ENCODE peak calls at places on chromosomes 1 and 21, in six cellular contexts. K is GM12878, G is A549, I is K562, A is SK-N-SH, O is HepG2. L is an unnamed sample.

GRCh38 chr1:211420389-211420788 is 71.6 kb downstream of the RD3 start:
- DNase-seq in K (no peak), G (no peak), I (no peak), A (no peak), O (no peak), L (peak)

GRCh38 chr1:15808955-15809354 is 1.5 kb upstream of the UQCRHL start:
- DNase-seq in K (no peak), G (no peak), I (peak), A (no peak), O (peak), L (no peak)

GRCh38 chr1:228228601-228229074 is 20.8 kb downstream of the OBSCN start:
- DNase-seq in K (no peak), G (peak), I (no peak), A (no peak), O (peak), L (peak)

GRCh38 chr1:46215504-46215903 is 12.4 kb downstream of the LURAP1 start:
- DNase-seq in K (no peak), G (no peak), I (no peak), A (no peak), O (no peak), L (no peak)

GRCh38 chr21:37548521-37548981 is 182.0 kb downstream of the DYRK1A start:
- DNase-seq in K (no peak), G (no peak), I (no peak), A (no peak), O (no peak), L (no peak)

GRCh38 chr1:205014772-205015171 is 28.2 kb upstream of the CNTN2 start:
- DNase-seq in K (no peak), G (no peak), I (no peak), A (no peak), O (no peak), L (no peak)

GRCh38 chr1:34985063-34985770 is at the start of gene TMEM35B:
- DNase-seq in K (no peak), G (peak), I (peak), A (peak), O (peak), L (peak)

GRCh38 chr21:14482165-14482564 is 64.0 kb downstream of the SAMSN1 start:
- DNase-seq in K (no peak), G (no peak), I (no peak), A (no peak), O (no peak), L (no peak)

GRCh38 chr21:38646213-38646837 is 148.0 kb upstream of the ERG start:
- DNase-seq in K (no peak), G (no peak), I (no peak), A (no peak), O (no peak), L (peak)

GRCh38 chr1:231214918-231215675 is 25.9 kb upstream of the GNPAT start:
- DNase-seq in K (no peak), G (no peak), I (no peak), A (no peak), O (no peak), L (no peak)

GRCh38 chr1:180912801-180913616 is at the start of gene KIAA1614:
- DNase-seq in K (no peak), G (no peak), I (no peak), A (peak), O (no peak), L (peak)

GRCh38 chr1:202348005-202348508 is 442 bp upstream of the PPP1R12B start:
- DNase-seq in K (no peak), G (no peak), I (no peak), A (no peak), O (no peak), L (no peak)

GRCh38 chr1:202343652-202344349 is 2.1 kb upstream of the UBE2T start:
- DNase-seq in K (no peak), G (peak), I (peak), A (peak), O (peak), L (peak)

GRCh38 chr1:202348509-202349262 is at the start of gene PPP1R12B:
- DNase-seq in K (peak), G (peak), I (peak), A (peak), O (peak), L (peak)

GRCh38 chr1:202351725-202352124 is 3.2 kb downstream of the PPP1R12B start:
- DNase-seq in K (no peak), G (no peak), I (no peak), A (no peak), O (no peak), L (peak)

DNA sequence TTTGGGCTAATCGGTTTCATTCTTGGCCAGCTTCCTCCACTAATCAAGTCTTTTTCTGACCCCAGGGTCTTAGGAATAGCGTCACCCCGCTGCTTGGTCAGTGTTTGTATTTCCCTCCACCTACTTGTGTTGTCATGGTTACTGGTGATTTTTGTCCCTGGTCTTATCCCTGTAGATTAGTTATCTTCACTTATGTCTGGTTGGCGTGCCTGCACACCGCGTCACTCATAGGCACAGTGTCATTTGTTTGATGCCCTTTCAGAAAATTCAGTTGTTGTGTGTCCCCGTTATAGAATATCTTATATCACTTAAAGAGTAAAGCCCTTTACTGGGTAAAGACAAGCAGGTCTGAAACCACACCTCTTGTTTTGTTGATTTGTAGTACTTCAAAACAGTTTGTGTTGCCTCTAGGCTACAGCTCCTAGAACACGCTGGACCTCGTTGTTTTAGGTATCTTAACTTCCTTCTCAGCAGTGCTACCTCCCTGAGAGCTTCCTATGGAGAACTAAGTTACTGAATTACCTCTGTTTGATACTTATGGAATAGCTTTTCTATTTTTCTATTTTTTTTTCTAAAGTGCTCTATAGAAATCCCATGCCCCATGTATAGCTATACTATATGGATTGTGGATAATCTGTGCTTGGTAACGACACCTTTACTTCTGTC is 897 bp downstream of the PPP1R12B start:
- DNase-seq in K (no peak), G (no peak), I (peak), A (peak), O (peak), L (peak)
- TF ChIP-seq SMC3 in K (no peak), G (no peak), I (no peak), A (no peak), O (no peak), L (no peak)

GRCh38 chr1:194296201-194296600 is 1109.8 kb upstream of the B3GALT2 start:
- DNase-seq in K (no peak), G (no peak), I (no peak), A (no peak), O (no peak), L (peak)

GRCh38 chr1:194300776-194301175 is 1114.4 kb upstream of the B3GALT2 start:
- DNase-seq in K (no peak), G (no peak), I (no peak), A (no peak), O (no peak), L (no peak)

GRCh38 chr1:194297100-194297499 is 1110.7 kb upstream of the B3GALT2 start:
- DNase-seq in K (no peak), G (no peak), I (no peak), A (no peak), O (no peak), L (no peak)

GRCh38 chr1:194297999-194298598 is 1111.7 kb upstream of the B3GALT2 start:
- DNase-seq in K (no peak), G (no peak), I (no peak), A (no peak), O (no peak), L (peak)

GRCh38 chr1:194300340-194300739 is 1113.9 kb upstream of the B3GALT2 start:
- DNase-seq in K (no peak), G (no peak), I (no peak), A (no peak), O (no peak), L (peak)
- TF ChIP-seq SMC3 in K (no peak), G (no peak), I (no peak), A (no peak), O (no peak), L (no peak)

DNA sequence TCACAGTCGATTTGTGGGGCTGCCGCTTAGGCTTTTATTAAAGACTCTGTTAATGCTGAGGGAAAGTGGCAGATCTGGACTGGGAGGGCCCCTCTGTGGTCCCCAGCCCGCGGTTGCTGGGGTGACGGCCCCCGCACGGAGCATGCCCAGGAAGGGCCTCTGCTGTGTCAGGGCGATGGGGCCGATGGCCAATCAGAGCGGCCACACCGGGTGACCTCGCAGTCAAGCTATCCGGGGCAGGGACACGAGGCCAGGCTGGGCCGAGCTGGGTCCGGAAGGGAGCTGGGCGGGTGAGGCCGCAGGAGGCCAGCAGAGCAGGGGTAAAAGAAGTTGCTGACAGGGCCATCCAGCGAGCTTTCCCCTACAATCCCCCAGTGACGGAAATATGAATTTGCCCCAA is 145.1 kb downstream of the CASZ1 start:
- DNase-seq in K (no peak), G (no peak), I (peak), A (no peak), O (peak), L (peak)
- TF ChIP-seq SMC3 in K (no peak), G (no peak), I (no peak), A (no peak), O (no peak), L (no peak)

GRCh38 chr1:119782541-119783338 is 14.0 kb upstream of the HMGCS2 start:
- DNase-seq in K (no peak), G (no peak), I (no peak), A (no peak), O (no peak), L (no peak)

GRCh38 chr1:119784127-119784781 is 15.5 kb upstream of the HMGCS2 start:
- DNase-seq in K (no peak), G (no peak), I (no peak), A (no peak), O (no peak), L (no peak)

GRCh38 chr1:119779869-119780356 is 11.2 kb upstream of the HMGCS2 start:
- DNase-seq in K (no peak), G (no peak), I (no peak), A (peak), O (no peak), L (peak)

GRCh38 chr1:119781434-119782210 is 12.9 kb upstream of the HMGCS2 start:
- DNase-seq in K (no peak), G (no peak), I (no peak), A (no peak), O (no peak), L (no peak)

DNA sequence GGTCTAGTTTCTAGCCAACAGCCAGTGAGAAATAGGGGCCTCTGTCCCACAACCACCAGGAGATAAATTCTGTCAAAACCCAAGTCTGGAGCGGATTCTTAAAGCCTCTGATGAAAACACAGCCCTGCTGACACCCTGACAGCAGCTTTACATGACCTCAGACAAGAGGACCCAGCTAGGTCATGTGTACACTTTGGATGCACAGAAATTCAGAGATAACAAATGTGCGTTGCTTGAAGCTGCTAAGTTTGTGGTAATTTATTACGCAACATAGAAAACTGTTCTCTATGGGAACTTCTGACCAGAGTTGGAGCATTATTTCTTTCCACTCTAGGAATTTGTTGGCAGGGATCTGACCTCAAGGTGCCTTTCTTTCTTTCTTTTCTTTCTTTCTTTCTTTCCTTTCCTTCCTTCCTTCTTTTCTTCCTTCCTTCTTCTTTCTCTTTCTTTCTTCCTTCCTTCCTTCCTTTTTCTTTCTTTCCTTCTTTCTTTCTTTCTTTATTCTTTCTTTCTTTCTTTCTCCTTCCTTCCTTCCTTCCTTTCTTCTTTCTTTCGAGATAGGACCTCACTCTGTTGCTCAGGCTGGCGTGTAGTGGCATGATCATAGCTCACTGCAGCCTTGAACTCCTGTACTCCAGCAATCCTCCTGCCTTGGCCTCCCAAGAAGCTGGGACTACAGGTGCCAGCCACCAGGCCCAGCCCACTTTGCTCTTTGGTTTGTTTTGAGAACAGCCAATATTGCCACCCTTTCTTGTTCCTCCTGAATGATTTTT is 14.8 kb upstream of the HMGCS2 start:
- DNase-seq in K (no peak), G (no peak), I (no peak), A (no peak), O (peak), L (peak)
- TF ChIP-seq SMC3 in K (no peak), G (no peak), I (no peak), A (no peak), O (peak), L (no peak)

DNA sequence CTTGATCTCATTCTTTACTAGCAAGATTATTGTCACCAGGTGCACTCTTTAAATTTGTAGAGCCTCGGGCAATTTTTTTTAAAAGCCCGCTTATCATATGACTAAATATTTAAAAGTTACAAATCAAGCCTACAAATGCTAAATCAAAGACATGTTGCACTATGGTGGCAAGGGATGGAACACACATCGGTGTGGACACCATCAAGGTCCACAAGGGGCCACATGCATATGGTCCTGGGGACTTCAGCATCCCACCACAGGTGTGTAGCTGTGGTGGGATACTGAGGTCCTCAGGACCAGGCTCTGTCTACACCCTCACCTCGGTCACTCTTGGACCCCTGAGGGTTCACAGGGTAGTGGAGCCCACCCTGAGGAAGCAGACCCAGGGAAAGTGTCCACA is 45.8 kb downstream of the FAM78B start:
- DNase-seq in K (no peak), G (no peak), I (no peak), A (no peak), O (no peak), L (no peak)
- TF ChIP-seq SMC3 in K (no peak), G (no peak), I (no peak), A (no peak), O (no peak), L (no peak)

GRCh38 chr1:155158991-155159390 is 14.1 kb downstream of the KRTCAP2 start:
- DNase-seq in K (no peak), G (no peak), I (peak), A (no peak), O (no peak), L (no peak)
- TF ChIP-seq SMC3 in K (no peak), G (no peak), I (no peak), A (no peak), O (no peak), L (no peak)

GRCh38 chr1:203627819-203628184 is 1.2 kb downstream of the ATP2B4 start:
- DNase-seq in K (no peak), G (no peak), I (no peak), A (no peak), O (no peak), L (no peak)

GRCh38 chr1:203628185-203628996 is 1.8 kb downstream of the ATP2B4 start:
- DNase-seq in K (no peak), G (no peak), I (no peak), A (no peak), O (no peak), L (peak)

GRCh38 chr1:203630697-203631096 is 4.1 kb downstream of the ATP2B4 start:
- DNase-seq in K (no peak), G (no peak), I (no peak), A (no peak), O (no peak), L (no peak)

GRCh38 chr1:203629509-203630082 is 3.0 kb downstream of the ATP2B4 start:
- DNase-seq in K (no peak), G (no peak), I (peak), A (no peak), O (no peak), L (peak)

DNA sequence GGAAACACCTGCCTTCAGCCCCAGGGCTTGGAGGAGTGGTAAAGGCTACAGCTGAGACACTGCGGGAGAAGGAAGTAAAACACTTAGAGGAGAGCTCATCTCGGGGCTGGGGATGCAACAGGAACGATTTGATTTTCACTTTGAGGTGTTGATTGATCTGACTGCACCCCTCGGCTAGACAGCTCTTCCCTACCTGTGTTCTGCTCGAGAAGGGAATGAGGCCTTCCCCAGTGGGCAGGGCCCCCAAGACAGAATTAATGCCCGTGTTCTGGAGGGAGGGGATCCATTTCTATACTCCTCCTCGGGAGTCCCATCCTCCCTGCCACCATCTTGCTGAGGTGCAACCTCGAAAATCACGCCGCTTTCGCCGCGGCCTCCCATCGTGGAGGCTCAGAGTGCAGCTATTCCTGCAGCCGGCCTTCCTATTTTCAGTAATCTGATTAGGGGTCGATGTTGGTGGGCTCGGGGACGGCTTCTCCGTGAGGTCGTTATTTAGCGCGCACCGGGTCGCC is 2.4 kb downstream of the ATP2B4 start:
- DNase-seq in K (no peak), G (no peak), I (no peak), A (no peak), O (no peak), L (no peak)
- TF ChIP-seq SMC3 in K (no peak), G (no peak), I (no peak), A (no peak), O (no peak), L (no peak)

DNA sequence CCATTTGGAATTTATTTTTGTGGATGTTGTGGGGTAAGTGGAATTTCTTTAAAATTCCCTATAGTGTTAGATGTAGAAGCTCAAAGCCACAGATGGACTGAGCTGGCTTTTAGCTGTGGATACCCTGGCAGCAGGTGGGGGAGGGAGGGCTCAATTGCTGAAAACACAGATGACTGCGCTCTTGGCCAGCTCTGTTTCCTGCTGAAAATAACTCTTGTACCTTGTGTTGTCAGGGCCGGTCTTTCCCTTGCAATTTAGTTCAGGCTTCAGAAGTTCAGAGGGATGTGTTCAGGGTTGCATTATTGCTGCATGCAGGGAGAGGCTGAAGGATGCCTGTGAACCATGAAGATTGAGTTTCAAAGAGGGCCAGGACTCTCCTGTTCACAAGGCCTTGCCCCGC is 58.0 kb upstream of the GCLM start:
- DNase-seq in K (no peak), G (no peak), I (no peak), A (no peak), O (no peak), L (no peak)
- TF ChIP-seq SMC3 in K (no peak), G (no peak), I (no peak), A (no peak), O (no peak), L (no peak)

GRCh38 chr21:21624674-21625073 is 626.5 kb downstream of the NCAM2 start:
- DNase-seq in K (no peak), G (no peak), I (no peak), A (no peak), O (no peak), L (peak)
- TF ChIP-seq SMC3 in K (no peak), G (no peak), I (no peak), A (no peak), O (no peak), L (no peak)

GRCh38 chr1:200415693-200416593 is 6.1 kb upstream of the ZNF281 start:
- DNase-seq in K (no peak), G (peak), I (no peak), A (no peak), O (peak), L (peak)
- TF ChIP-seq SMC3 in K (no peak), G (peak), I (no peak), A (no peak), O (no peak), L (no peak)

L was measured in IMR-90.